ENCODE peak calls at places on chromosomes 2 and 18, in eight cellular contexts. P is left lobe of liver, K is mammary epithelial cell, J is Caki2, X is NCI-H748 treated with DMSO at 0.1 percent for 48 hours, E is left ventricle myocardium superior, C is NCI-H1417 treated with DMSO at 0.1 percent for 48 hours, F is hippocampal formation. G is an unnamed sample.
A peak's percentile ranks its signal among the peaks of the same experiment; 100 is the strongest.

GRCh38 chr2:137729305-137729704 is 235.0 kb upstream of the HNMT start:
- DNase-seq in P (no peak), K (no peak), J (no peak), X (no peak), E (no peak), C (no peak), F (no peak), G (no peak)

GRCh38 chr18:808086-808485 is 4.0 kb downstream of the YES1 start:
- DNase-seq in P (no peak), K (peak; percentile 25), J (no peak), X (no peak), E (no peak), C (no peak), F (no peak), G (no peak)

GRCh38 chr2:163664610-163665009 is 71.2 kb downstream of the FIGN start:
- DNase-seq in P (no peak), K (peak; percentile 36), J (peak; percentile 71), X (no peak), E (no peak), C (no peak), F (no peak), G (no peak)

GRCh38 chr2:197455428-197455827 is 2.1 kb downstream of the COQ10B start:
- DNase-seq in P (no peak), K (no peak), J (no peak), X (no peak), E (no peak), C (no peak), F (no peak), G (no peak)

GRCh38 chr2:10884530-10885478 is 26.9 kb upstream of the KCNF1 start:
- DNase-seq in P (no peak), K (no peak), J (no peak), X (no peak), E (no peak), C (peak; percentile 20), F (no peak), G (no peak)

GRCh38 chr2:162333968-162334367 is 10.0 kb upstream of the GCA start:
- DNase-seq in P (no peak), K (peak; percentile 38), J (peak; percentile 26), X (peak; percentile 7), E (no peak), C (no peak), F (peak; percentile 6), G (peak; percentile 8)

GRCh38 chr2:24930768-24931167 is 10.7 kb upstream of the ADCY3 start:
- DNase-seq in P (no peak), K (no peak), J (no peak), X (no peak), E (no peak), C (no peak), F (no peak), G (no peak)

GRCh38 chr18:6155707-6156106 is 259.0 kb downstream of the L3MBTL4 start:
- DNase-seq in P (no peak), K (no peak), J (no peak), X (no peak), E (no peak), C (no peak), F (no peak), G (no peak)

G was measured in activated CD4-positive, alpha-beta T cell treated with anti-CD3 and anti-CD28 coated beads, Interleukin-2, amount 50 U/mL, for 1 hour.